ENCODE peak calls at places on chromosomes 4 and X, in five cellular contexts. Z is HTR-8/SVneo, J is AG08396, V is IMR-90, G is RWPE1. Y is an unnamed sample.

GRCh38 chr4:88027611-88028608 is 20.5 kb downstream of the PKD2 start:
- DNase-seq in G (peak), V (peak), J (peak), Z (peak), Y (no peak)

GRCh38 chrX:136353519-136354095 is 52.8 kb downstream of the ADGRG4 start:
- DNase-seq in Z (no peak), G (peak), V (no peak), J (no peak), Y (no peak)

GRCh38 chr4:57102050-57102564 is 8.1 kb downstream of the IGFBP7 start:
- DNase-seq in G (peak), Z (no peak), J (no peak), V (peak), Y (no peak)

GRCh38 chrX:51456814-51457213 is 39.6 kb downstream of the NUDT11 start:
- DNase-seq in G (no peak), Z (no peak), V (no peak), J (no peak), Y (no peak)

GRCh38 chr4:54093609-54094240 is 6.2 kb upstream of the GSX2 start:
- DNase-seq in Z (no peak), V (no peak), G (no peak), J (no peak), Y (no peak)

GRCh38 chr4:154719087-154719486 is 24.7 kb upstream of the LRAT start:
- DNase-seq in V (no peak), G (peak), J (no peak), Z (no peak), Y (no peak)

GRCh38 chr4:153616005-153616555 is 68.0 kb upstream of the TLR2 start:
- DNase-seq in V (no peak), Z (no peak), G (no peak), J (no peak), Y (peak)

GRCh38 chrX:69507500-69507789 is 3.3 kb downstream of the NALF2 start:
- DNase-seq in G (no peak), Z (no peak), J (no peak), V (no peak), Y (no peak)

GRCh38 chr4:7842384-7843279 is 97.0 kb downstream of the AFAP1 start:
- DNase-seq in J (peak), G (peak), Z (peak), V (peak), Y (no peak)

GRCh38 chrX:152072236-152072635 is 66.1 kb downstream of the MAGEA10 start:
- DNase-seq in G (peak), J (peak), Z (peak), V (peak), Y (no peak)

GRCh38 chrX:25012433-25012735 is 3.4 kb downstream of the ARX start:
- DNase-seq in V (no peak), G (no peak), Z (no peak), J (no peak), Y (no peak)

GRCh38 chr4:146445198-146446150 is 76.3 kb downstream of the SLC10A7 start:
- DNase-seq in Z (no peak), J (no peak), V (no peak), G (no peak), Y (no peak)

GRCh38 chr4:99062120-99062519 is 26.5 kb downstream of the ADH5 start:
- DNase-seq in V (peak), Z (peak), J (no peak), G (no peak), Y (no peak)

GRCh38 chr4:114320126-114320525 is 278.5 kb upstream of the UGT8 start:
- DNase-seq in J (no peak), V (no peak), G (no peak), Z (no peak), Y (no peak)

GRCh38 chr4:147515220-147515936 is 34.5 kb downstream of the EDNRA start:
- DNase-seq in V (no peak), J (no peak), G (no peak), Z (no peak), Y (no peak)

GRCh38 chr4:6761540-6762243 is 20.8 kb upstream of the KIAA0232 start:
- DNase-seq in Z (no peak), J (no peak), G (no peak), V (no peak), Y (no peak)

GRCh38 chr4:90099795-90100194 is 27.4 kb upstream of the CCSER1 start:
- DNase-seq in V (no peak), G (peak), Z (no peak), J (no peak), Y (no peak)

GRCh38 chr4:2298548-2298991 is 36.7 kb upstream of the MXD4 start:
- DNase-seq in Z (no peak), V (no peak), J (no peak), G (no peak), Y (no peak)

GRCh38 chr4:44257461-44257860 is 191.1 kb downstream of the KCTD8 start:
- DNase-seq in G (no peak), V (no peak), Z (no peak), J (no peak), Y (no peak)

GRCh38 chr4:145887241-145887964 is 51.2 kb downstream of the ZNF827 start:
- DNase-seq in V (peak), Z (no peak), G (no peak), J (peak), Y (no peak)

GRCh38 chrX:103540145-103540544 is 20.9 kb upstream of the RAB40A start:
- DNase-seq in Z (no peak), V (peak), G (no peak), J (no peak), Y (no peak)

GRCh38 chr4:152052431-152053057 is 291.7 kb upstream of the GATB start:
- DNase-seq in G (no peak), V (peak), J (peak), Z (no peak), Y (no peak)

GRCh38 chr4:145098675-145099037 is 545 bp downstream of the ABCE1 start:
- DNase-seq in G (peak), Z (peak), J (peak), V (peak), Y (peak)

GRCh38 chr4:17787315-17787714 is 5.9 kb upstream of the FAM184B start:
- DNase-seq in J (no peak), V (peak), Z (no peak), G (peak), Y (no peak)

GRCh38 chr4:53777244-53777984 is 186.1 kb upstream of the LNX1 start:
- DNase-seq in G (peak), V (peak), Z (peak), J (peak), Y (no peak)

GRCh38 chr4:139492429-139492828 is 38.5 kb downstream of the RAB33B start:
- DNase-seq in J (no peak), V (no peak), G (no peak), Z (no peak), Y (no peak)

GRCh38 chr4:21678711-21679110 is 269.9 kb downstream of the KCNIP4 start:
- DNase-seq in V (no peak), G (no peak), J (no peak), Z (no peak), Y (no peak)

GRCh38 chr4:39729557-39729956 is 31.6 kb downstream of the UBE2K start:
- DNase-seq in Z (no peak), G (peak), J (no peak), V (peak), Y (no peak)

GRCh38 chrX:1249101-1249887 is 19.3 kb upstream of the CSF2RA start:
- DNase-seq in G (no peak), V (no peak), Z (peak), J (no peak), Y (no peak)

GRCh38 chr4:83852085-83852451 is 316.2 kb downstream of the GPAT3 start:
- DNase-seq in V (peak), G (peak), Z (no peak), J (peak), Y (no peak)

GRCh38 chrX:7378406-7378805 is 230.5 kb upstream of the PUDP start:
- DNase-seq in G (no peak), J (no peak), Z (no peak), V (no peak), Y (no peak)

GRCh38 chr4:85496933-85497332 is 22.0 kb downstream of the ARHGAP24 start:
- DNase-seq in J (peak), Z (no peak), V (peak), G (peak), Y (no peak)

GRCh38 chr4:89140168-89140759 is 28.9 kb downstream of the TIGD2 start:
- DNase-seq in V (no peak), Z (no peak), J (no peak), G (no peak), Y (no peak)

GRCh38 chr4:25786497-25787065 is 76.2 kb downstream of the SEL1L3 start:
- DNase-seq in V (peak), Z (no peak), G (no peak), J (peak), Y (no peak)

GRCh38 chrX:78105944-78106650 is 2.0 kb downstream of the PGK1 start:
- DNase-seq in G (no peak), Z (no peak), V (no peak), J (no peak), Y (no peak)

GRCh38 chr4:965048-965765 is 8.2 kb downstream of the DGKQ start:
- DNase-seq in Z (no peak), G (no peak), V (no peak), J (no peak), Y (no peak)

GRCh38 chrX:9315086-9315485 is 149.8 kb upstream of the TBL1X start:
- DNase-seq in V (peak), J (no peak), G (no peak), Z (no peak), Y (no peak)

GRCh38 chr4:87093443-87094123 is 126.8 kb downstream of the KLHL8 start:
- DNase-seq in J (peak), G (peak), Z (peak), V (peak), Y (no peak)

GRCh38 chr4:53916431-53916889 is 147.9 kb downstream of the CHIC2 start:
- DNase-seq in G (peak), Z (no peak), J (no peak), V (peak), Y (no peak)